ENCODE peak calls at places on chromosomes 11 and 22, in five cellular contexts. C is HepG2, L is SK-N-SH, W is tibial nerve, M is sigmoid colon. U is an unnamed sample.
A peak's percentile ranks its signal among the peaks of the same experiment; 100 is the strongest.

GRCh38 chr11:61869636-61870428 is 21.5 kb downstream of the FADS3 start:
- DNase-seq in C (no peak), L (no peak), W (no peak), M (no peak), U (no peak)

GRCh38 chr11:30346068-30346688 is 23.3 kb downstream of the ARL14EP start:
- DNase-seq in C (peak; percentile 52), L (peak; percentile 43), W (peak; percentile 16), M (no peak), U (no peak)

GRCh38 chr11:81707881-81708280 is 1025.8 kb downstream of the FAM181B start:
- DNase-seq in C (no peak), L (peak; percentile 1), W (no peak), M (no peak), U (no peak)

GRCh38 chr11:83865636-83866461 is 579.7 kb upstream of the CCDC90B start:
- DNase-seq in C (no peak), L (no peak), W (no peak), M (no peak), U (no peak)

GRCh38 chr11:101860694-101861371 is 54.0 kb upstream of the CEP126 start:
- DNase-seq in C (peak; percentile 56), L (peak; percentile 30), W (peak; percentile 41), M (no peak), U (no peak)

GRCh38 chr22:50313600-50313999 is 6.2 kb upstream of the PLXNB2 start:
- DNase-seq in C (no peak), L (peak; percentile 30), W (no peak), M (no peak), U (no peak)

GRCh38 chr11:117910525-117910924 is 18.7 kb downstream of the TMPRSS13 start:
- DNase-seq in C (no peak), L (no peak), W (no peak), M (peak; percentile 36), U (no peak)

GRCh38 chr11:114666760-114667159 is 11.6 kb upstream of the NXPE2 start:
- DNase-seq in C (no peak), L (no peak), W (no peak), M (no peak), U (no peak)

DNA sequence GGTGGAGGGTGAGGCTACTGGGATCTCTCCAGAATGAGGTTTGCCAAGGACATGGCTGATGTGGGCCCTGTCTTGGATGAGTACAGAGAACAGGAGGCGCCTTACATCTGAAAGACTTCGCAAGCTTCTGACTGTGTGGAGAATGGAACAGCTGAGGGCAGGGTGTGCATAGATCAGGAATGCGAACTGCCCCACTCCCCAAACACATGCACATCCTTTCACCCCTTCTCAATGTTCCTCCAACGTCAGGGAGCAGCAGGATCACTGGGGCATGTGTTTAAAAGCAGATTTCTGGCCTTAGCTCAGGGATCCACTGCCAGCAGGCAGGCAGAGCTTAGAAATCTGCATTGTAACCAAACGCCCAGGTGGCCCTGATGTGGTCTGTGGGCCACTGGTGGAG is 36.5 kb downstream of the CACNA1I start:
- DNase-seq in C (no peak), L (no peak), W (no peak), M (no peak), U (no peak)
- TF ChIP-seq EP300 in C (no peak), L (no peak), W (no peak), M (no peak), U (no peak)

GRCh38 chr22:26450453-26451185 is 21.6 kb downstream of the ASPHD2 start:
- DNase-seq in C (no peak), L (peak; percentile 46), W (no peak), M (peak; percentile 36), U (no peak)

GRCh38 chr22:26453812-26454500 is 24.9 kb downstream of the ASPHD2 start:
- DNase-seq in C (no peak), L (no peak), W (no peak), M (no peak), U (no peak)

GRCh38 chr22:26453195-26453594 is 24.1 kb downstream of the ASPHD2 start:
- DNase-seq in C (no peak), L (no peak), W (no peak), M (no peak), U (no peak)

GRCh38 chr22:26448941-26449340 is 19.9 kb downstream of the ASPHD2 start:
- DNase-seq in C (no peak), L (no peak), W (no peak), M (no peak), U (no peak)

GRCh38 chr22:26452236-26453016 is 23.4 kb downstream of the ASPHD2 start:
- DNase-seq in C (no peak), L (no peak), W (no peak), M (no peak), U (no peak)
- TF ChIP-seq EP300 in C (no peak), L (no peak), W (no peak), M (no peak), U (no peak)

GRCh38 chr22:29197096-29197495 is 8.6 kb upstream of the EMID1 start:
- DNase-seq in C (no peak), L (no peak), W (no peak), M (peak; percentile 12), U (no peak)
- TF ChIP-seq EP300 in C (no peak), L (no peak), W (no peak), M (no peak), U (no peak)

GRCh38 chr11:68430801-68431200 is 29.8 kb upstream of the PPP6R3 start:
- DNase-seq in C (no peak), L (no peak), W (no peak), M (no peak), U (no peak)
- TF ChIP-seq EP300 in C (no peak), L (no peak), W (no peak), M (no peak), U (no peak)

GRCh38 chr11:130071211-130071712 is 1.6 kb downstream of the APLP2 start:
- DNase-seq in C (peak; percentile 13), L (no peak), W (no peak), M (no peak), U (no peak)
- TF ChIP-seq EP300 in C (no peak), L (no peak), W (no peak), M (no peak), U (no peak)

GRCh38 chr11:66051766-66052663 is at the start of gene SF3B2:
- DNase-seq in C (peak; percentile 95), L (peak; percentile 96), W (peak; percentile 89), M (peak; percentile 99), U (peak; percentile 98)
- TF ChIP-seq EP300 in C (no peak), L (no peak), W (peak; percentile 94), M (no peak), U (no peak)

U was measured in esophagus muscularis mucosa.